ENCODE peak calls at places on chromosomes 6 and 20, in five cellular contexts. T is mammary epithelial cell, Y is HepG2, S is GM23248, B is neural progenitor cell. Q is an unnamed sample.

GRCh38 chr20:54494303-54495006 is 19.1 kb downstream of the DOK5 start:
- DNase-seq in T (no peak), Y (no peak), S (no peak), B (no peak), Q (no peak)

GRCh38 chr6:138397128-138397814 is 6.8 kb upstream of the HEBP2 start:
- DNase-seq in T (no peak), Y (no peak), S (no peak), B (no peak), Q (no peak)

GRCh38 chr20:8367679-8368078 is 235.6 kb downstream of the PLCB1 start:
- DNase-seq in T (no peak), Y (no peak), S (no peak), B (no peak), Q (no peak)

GRCh38 chr6:26216886-26217713 is 129.9 kb downstream of the HFE start:
- DNase-seq in T (no peak), Y (peak), S (peak), B (peak), Q (no peak)

GRCh38 chr6:41275489-41275888 is 11.0 kb downstream of the TREM1 start:
- DNase-seq in T (no peak), Y (no peak), S (no peak), B (no peak), Q (no peak)

GRCh38 chr6:31525932-31526591 is 2.7 kb upstream of the MCCD1 start:
- DNase-seq in T (no peak), Y (no peak), S (peak), B (no peak), Q (no peak)

GRCh38 chr6:93341900-93342613 is 77.3 kb downstream of the EPHA7 start:
- DNase-seq in T (no peak), Y (no peak), S (no peak), B (peak), Q (no peak)

GRCh38 chr20:23141450-23142161 is 55.5 kb upstream of the CD93 start:
- DNase-seq in T (no peak), Y (peak), S (no peak), B (no peak), Q (no peak)

GRCh38 chr20:33423141-33423834 is 20.3 kb downstream of the SNTA1 start:
- DNase-seq in T (peak), Y (no peak), S (peak), B (no peak), Q (no peak)

GRCh38 chr20:24587384-24588046 is 118.1 kb downstream of the SYNDIG1 start:
- DNase-seq in T (no peak), Y (no peak), S (no peak), B (no peak), Q (no peak)

GRCh38 chr6:130632288-130632687 is 194.9 kb upstream of the SMLR1 start:
- DNase-seq in T (no peak), Y (peak), S (peak), B (peak), Q (no peak)

GRCh38 chr20:34164569-34164968 is 52.5 kb upstream of the EIF2S2 start:
- DNase-seq in T (no peak), Y (no peak), S (no peak), B (no peak), Q (no peak)

GRCh38 chr20:22352019-22352418 is 232.4 kb downstream of the FOXA2 start:
- DNase-seq in T (no peak), Y (no peak), S (no peak), B (no peak), Q (no peak)

GRCh38 chr6:48986803-48987202 is 476.2 kb downstream of the MMUT start:
- DNase-seq in T (no peak), Y (no peak), S (no peak), B (no peak), Q (no peak)

GRCh38 chr20:8858181-8858794 is 210.6 kb upstream of the PLCB4 start:
- DNase-seq in T (no peak), Y (peak), S (no peak), B (no peak), Q (no peak)

GRCh38 chr6:85756982-85757381 is 114.3 kb upstream of the SYNCRIP start:
- DNase-seq in T (no peak), Y (no peak), S (peak), B (peak), Q (peak)

GRCh38 chr6:168150551-168151444 is 71.8 kb upstream of the FRMD1 start:
- DNase-seq in T (no peak), Y (no peak), S (peak), B (peak), Q (no peak)

GRCh38 chr20:17969884-17970409 is 1.1 kb downstream of the MGME1 start:
- DNase-seq in T (peak), Y (peak), S (peak), B (peak), Q (no peak)

GRCh38 chr6:157370755-157371154 is 10.2 kb upstream of the ZDHHC14 start:
- DNase-seq in T (no peak), Y (no peak), S (no peak), B (no peak), Q (no peak)

GRCh38 chr20:32319100-32319499 is 39.0 kb upstream of the ASXL1 start:
- DNase-seq in T (no peak), Y (no peak), S (no peak), B (no peak), Q (no peak)

GRCh38 chr20:6583134-6583738 is 184.2 kb upstream of the BMP2 start:
- DNase-seq in T (peak), Y (peak), S (peak), B (peak), Q (peak)

GRCh38 chr20:1280421-1281102 is 14.5 kb downstream of the SNPH start:
- DNase-seq in T (no peak), Y (no peak), S (peak), B (no peak), Q (no peak)

GRCh38 chr6:154993026-154993425 is 2.1 kb upstream of the TIAM2 start:
- DNase-seq in T (no peak), Y (no peak), S (peak), B (no peak), Q (no peak)

GRCh38 chr6:41561386-41561785 is 15.2 kb downstream of the FOXP4 start:
- DNase-seq in T (no peak), Y (no peak), S (no peak), B (no peak), Q (no peak)

GRCh38 chr6:142537612-142538478 is 236.0 kb downstream of the ADGRG6 start:
- DNase-seq in T (peak), Y (peak), S (peak), B (no peak), Q (no peak)

GRCh38 chr6:88780714-88781389 is 182.6 kb downstream of the RNGTT start:
- DNase-seq in T (peak), Y (peak), S (peak), B (peak), Q (peak)

GRCh38 chr20:36891211-36891610 is 15.3 kb downstream of the TLDC2 start:
- DNase-seq in T (no peak), Y (no peak), S (no peak), B (no peak), Q (no peak)

GRCh38 chr20:38125157-38126056 is 39.7 kb downstream of the TGM2 start:
- DNase-seq in T (no peak), Y (peak), S (no peak), B (no peak), Q (no peak)

GRCh38 chr6:144647406-144647964 is 362.4 kb downstream of the UTRN start:
- DNase-seq in T (no peak), Y (peak), S (no peak), B (no peak), Q (no peak)

GRCh38 chr20:32387262-32387661 is 29.1 kb downstream of the ASXL1 start:
- DNase-seq in T (no peak), Y (no peak), S (peak), B (no peak), Q (no peak)

GRCh38 chr6:27631614-27631925 is 158.7 kb upstream of the ZNF184 start:
- DNase-seq in T (no peak), Y (no peak), S (no peak), B (no peak), Q (no peak)

GRCh38 chr6:2988426-2989331 is 11.0 kb upstream of the NQO2 start:
- DNase-seq in T (peak), Y (peak), S (peak), B (peak), Q (no peak)

GRCh38 chr6:2992330-2992979 is 7.2 kb upstream of the NQO2 start:
- DNase-seq in T (no peak), Y (no peak), S (no peak), B (no peak), Q (no peak)

GRCh38 chr6:2989332-2990178 is 10.1 kb upstream of the NQO2 start:
- DNase-seq in T (peak), Y (peak), S (peak), B (peak), Q (peak)

GRCh38 chr6:2990932-2991506 is 8.7 kb upstream of the NQO2 start:
- DNase-seq in T (peak), Y (no peak), S (peak), B (no peak), Q (no peak)

GRCh38 chr6:2990179-2990931 is 9.3 kb upstream of the NQO2 start:
- DNase-seq in T (peak), Y (no peak), S (peak), B (peak), Q (no peak)
- H3K9ac ChIP-seq in T (peak), Y (peak), S (peak), B (peak), Q (peak)

DNA sequence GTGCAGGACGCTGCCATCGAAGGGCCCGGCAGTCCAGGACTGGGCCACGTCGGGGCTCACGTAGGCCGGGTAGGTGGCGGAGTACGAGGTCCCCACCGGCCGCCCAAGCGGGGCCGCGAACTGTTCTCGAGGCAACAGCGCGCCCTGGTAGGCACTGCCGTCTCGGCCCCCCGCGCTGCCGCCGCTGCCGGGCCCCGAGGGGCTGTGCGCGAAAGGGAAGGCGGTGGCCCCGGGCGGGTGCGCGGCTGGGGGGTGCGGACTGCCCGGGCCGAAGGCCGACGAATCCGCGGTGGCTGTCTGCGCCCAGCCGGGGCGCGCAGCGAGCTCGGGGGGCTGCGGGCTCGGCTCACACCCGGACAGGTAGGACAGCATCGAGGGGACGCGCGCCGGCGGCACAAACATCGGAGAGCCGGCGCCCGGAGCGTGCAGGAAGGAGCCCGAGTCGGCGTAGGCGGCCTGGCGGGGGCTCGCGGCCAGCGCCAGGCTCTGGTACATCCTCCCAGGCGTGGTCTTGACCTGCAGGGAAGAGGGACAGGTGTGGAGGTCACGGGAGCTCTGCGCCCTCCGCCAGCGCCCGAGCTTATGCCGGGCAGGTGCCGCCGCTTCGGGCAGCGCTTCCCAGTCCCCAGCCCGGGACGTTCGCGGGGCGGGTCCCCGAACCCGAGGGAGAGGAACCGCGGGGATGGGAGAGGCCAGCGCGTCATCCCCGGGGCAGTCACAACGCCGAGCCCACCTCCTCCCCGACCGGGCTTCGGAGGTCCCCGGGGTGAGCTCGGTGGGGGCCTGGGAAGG is 572 bp downstream of the GATA5 start:
- DNase-seq in T (no peak), Y (no peak), S (no peak), B (peak), Q (no peak)
- TF ChIP-seq EZH2 in T (no peak), Y (no peak), S (no peak), B (peak), Q (peak)

DNA sequence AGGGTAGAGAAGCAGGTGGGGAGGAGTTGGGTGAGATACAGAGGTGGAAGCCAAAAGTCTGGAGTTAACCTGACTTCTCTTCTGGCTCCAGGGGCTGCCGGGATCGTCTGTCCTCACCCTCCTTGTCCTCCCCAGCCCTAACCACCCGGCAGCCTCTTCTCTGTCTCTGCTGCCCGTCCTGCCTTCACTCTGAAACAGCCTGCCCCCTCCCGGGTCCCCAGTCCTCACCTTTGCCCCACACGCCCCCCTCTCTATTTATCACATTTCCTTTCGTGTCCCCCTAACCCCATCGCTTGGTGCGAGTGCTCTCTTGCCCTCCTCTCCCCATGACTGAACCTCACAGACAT is 5.7 kb downstream of the RING1 start:
- DNase-seq in T (no peak), Y (no peak), S (no peak), B (no peak), Q (no peak)
- H3K9ac ChIP-seq in T (no peak), Y (peak), S (peak), B (peak), Q (no peak)

GRCh38 chr6:166861961-166862286 is 94.4 kb downstream of the RNASET2 start:
- DNase-seq in T (no peak), Y (no peak), S (no peak), B (no peak), Q (no peak)
- TF ChIP-seq EZH2 in T (peak), Y (no peak), S (no peak), B (no peak), Q (peak)

GRCh38 chr20:25989196-25989595 is 292.5 kb upstream of the ZNF337 start:
- DNase-seq in T (no peak), Y (no peak), S (no peak), B (no peak), Q (no peak)

GRCh38 chr20:25984933-25985332 is 288.3 kb upstream of the ZNF337 start:
- DNase-seq in T (no peak), Y (no peak), S (peak), B (no peak), Q (no peak)

GRCh38 chr20:25991051-25991755 is 294.6 kb upstream of the ZNF337 start:
- DNase-seq in T (no peak), Y (no peak), S (no peak), B (no peak), Q (no peak)

GRCh38 chr20:25985597-25985996 is 288.9 kb upstream of the ZNF337 start:
- DNase-seq in T (no peak), Y (no peak), S (no peak), B (no peak), Q (no peak)

DNA sequence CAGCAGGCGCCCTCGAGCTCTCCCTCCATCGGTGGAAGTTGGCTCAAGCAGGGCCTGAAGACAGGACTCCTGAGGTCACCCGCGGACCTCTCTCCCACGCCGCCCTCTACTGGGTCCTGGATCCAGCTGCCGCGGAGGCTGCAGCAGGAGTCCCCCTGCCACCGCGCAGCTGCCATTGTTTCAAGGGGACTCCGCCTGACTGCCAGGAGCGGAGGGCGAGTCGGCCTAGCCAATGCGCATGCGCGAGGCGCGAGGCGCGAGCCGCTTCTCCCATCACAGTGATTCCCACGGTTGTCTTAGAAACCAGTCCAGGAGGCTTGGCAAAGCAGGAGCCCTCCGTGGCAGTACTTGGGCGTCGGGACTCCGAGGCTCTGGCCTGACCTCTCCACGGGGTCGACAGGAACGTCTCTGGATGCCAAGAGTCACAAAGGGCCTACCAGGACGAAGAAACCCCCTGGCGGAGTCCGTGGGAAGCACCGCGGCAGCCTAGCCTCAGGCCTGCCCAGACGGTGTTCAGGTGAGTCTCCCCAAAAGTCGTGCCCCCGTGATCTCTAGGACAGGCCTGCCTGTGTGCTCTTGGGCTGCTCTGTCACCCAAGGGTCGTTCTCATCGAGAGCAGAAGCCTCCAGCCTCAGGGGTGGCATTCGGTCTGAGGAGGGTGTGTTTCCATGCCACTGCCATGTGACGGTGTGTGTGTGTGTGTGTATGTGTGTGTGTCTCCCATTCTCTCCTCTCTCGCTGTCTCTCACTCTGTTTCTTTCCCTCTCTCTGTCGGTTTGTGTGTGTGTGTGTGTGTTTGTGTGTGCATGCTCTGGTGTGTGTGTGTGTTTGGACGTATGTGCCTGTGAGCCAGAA is 290.6 kb upstream of the ZNF337 start:
- DNase-seq in T (peak), Y (no peak), S (peak), B (peak), Q (no peak)
- H3K9ac ChIP-seq in T (no peak), Y (no peak), S (no peak), B (no peak), Q (no peak)

GRCh38 chr20:63293866-63294535 is 1.0 kb downstream of the COL20A1 start:
- DNase-seq in T (no peak), Y (no peak), S (no peak), B (peak), Q (no peak)

GRCh38 chr20:63294536-63294900 is 1.5 kb downstream of the COL20A1 start:
- DNase-seq in T (no peak), Y (no peak), S (no peak), B (no peak), Q (no peak)

GRCh38 chr20:63295846-63296245 is 2.9 kb downstream of the COL20A1 start:
- DNase-seq in T (no peak), Y (no peak), S (no peak), B (peak), Q (no peak)

GRCh38 chr20:63295422-63295821 is 2.4 kb downstream of the COL20A1 start:
- DNase-seq in T (no peak), Y (no peak), S (no peak), B (no peak), Q (no peak)

DNA sequence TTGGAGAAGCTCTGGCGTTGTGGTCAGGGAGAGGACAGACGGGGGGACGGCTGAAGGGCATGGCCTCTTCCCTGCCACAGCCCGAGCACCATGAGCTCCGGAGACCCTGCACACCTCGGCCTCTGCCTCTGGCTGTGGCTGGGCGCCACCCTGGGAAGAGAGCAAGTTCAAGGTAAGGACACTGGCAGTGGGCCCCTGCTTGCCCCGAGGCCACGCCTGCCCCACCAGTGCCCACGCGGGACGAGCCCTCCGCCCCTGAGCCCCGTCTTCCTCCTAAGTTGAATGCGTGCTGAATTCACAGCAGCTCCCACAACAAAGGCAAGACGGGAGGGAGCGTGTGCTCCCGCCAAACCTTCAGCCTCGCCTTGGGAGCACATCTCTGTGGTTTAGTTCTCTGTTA is 2.0 kb downstream of the COL20A1 start:
- DNase-seq in T (no peak), Y (no peak), S (no peak), B (no peak), Q (no peak)
- TF ChIP-seq EZH2 in T (no peak), Y (no peak), S (no peak), B (no peak), Q (no peak)

GRCh38 chr6:109483744-109484075 is 691 bp upstream of the ZBTB24 start:
- DNase-seq in T (no peak), Y (no peak), S (no peak), B (no peak), Q (no peak)
- H3K9ac ChIP-seq in T (no peak), Y (no peak), S (peak), B (no peak), Q (peak)

GRCh38 chr6:29887819-29888581 is 54.3 kb upstream of the HLA-A start:
- DNase-seq in T (peak), Y (no peak), S (peak), B (peak), Q (no peak)
- TF ChIP-seq EZH2 in T (no peak), Y (no peak), S (no peak), B (peak), Q (no peak)

DNA sequence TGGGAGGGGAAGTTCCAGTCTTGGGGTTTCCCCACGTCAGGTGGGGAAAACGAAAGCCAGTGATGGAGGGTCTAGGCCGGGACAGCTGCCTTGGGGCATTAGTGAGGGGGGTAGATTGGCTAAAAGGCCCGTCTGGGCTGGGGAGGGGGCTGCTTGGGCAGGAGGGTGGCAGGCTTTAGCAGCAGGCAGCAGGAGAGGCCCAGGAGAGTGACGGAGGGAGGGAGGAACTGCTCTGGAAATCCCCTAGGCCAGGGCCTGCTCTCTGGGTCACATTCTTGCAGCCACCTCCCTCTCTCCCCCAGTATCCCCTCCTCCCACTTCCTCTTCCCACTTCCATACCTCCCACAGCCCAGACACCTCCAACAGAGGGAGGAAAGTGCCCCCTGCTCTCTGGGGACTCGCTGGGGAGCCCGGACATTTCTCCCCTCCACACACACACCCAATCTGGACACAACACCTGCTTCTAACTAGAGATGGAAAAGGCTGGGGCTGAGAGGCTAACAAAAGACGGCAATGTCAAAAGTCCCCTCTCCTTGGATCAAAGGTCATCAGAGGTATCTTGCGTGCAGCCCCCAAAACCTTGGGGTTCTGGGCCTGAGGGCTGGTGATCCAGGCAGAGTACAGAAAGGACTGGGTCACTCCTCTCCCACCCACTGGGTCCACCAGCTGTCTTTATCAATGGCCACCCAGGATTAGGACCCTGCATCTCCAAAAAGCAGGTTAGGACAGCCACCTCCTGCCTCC is 1.8 kb downstream of the NFKBIE start:
- DNase-seq in T (peak), Y (no peak), S (no peak), B (no peak), Q (no peak)
- H3K9ac ChIP-seq in T (peak), Y (peak), S (no peak), B (peak), Q (no peak)

Q was measured in SK-N-MC.